ENCODE peak calls at places on chromosomes 1 and 21, in eight cellular contexts. U is MCF 10A, F is cardiac fibroblast, H is left ventricle myocardium inferior, Y is psoas muscle, E is hepatocyte, K is Calu3, B is endothelial cell. O is an unnamed sample.

GRCh38 chr21:35314896-35315582 is 265.9 kb upstream of the RUNX1 start:
- DNase-seq in U (no peak), F (peak), H (no peak), Y (no peak), E (no peak), K (no peak), B (no peak), O (no peak)

GRCh38 chr1:209862598-209863498 is 35.1 kb downstream of the UTP25 start:
- DNase-seq in U (no peak), F (no peak), H (no peak), Y (no peak), E (no peak), K (no peak), B (no peak), O (no peak)

GRCh38 chr1:228793032-228793431 is 57.8 kb downstream of the RHOU start:
- DNase-seq in U (no peak), F (no peak), H (no peak), Y (no peak), E (no peak), K (no peak), B (no peak), O (no peak)

GRCh38 chr1:27233677-27234053 is 767 bp upstream of the WDTC1 start:
- DNase-seq in U (no peak), F (no peak), H (no peak), Y (no peak), E (no peak), K (no peak), B (peak), O (no peak)

GRCh38 chr1:155062702-155063411 is 683 bp upstream of the EFNA4 start:
- DNase-seq in U (no peak), F (peak), H (peak), Y (peak), E (peak), K (peak), B (peak), O (peak)

GRCh38 chr1:229285424-229285823 is 14.5 kb downstream of the RAB4A start:
- DNase-seq in U (no peak), F (no peak), H (no peak), Y (no peak), E (peak), K (no peak), B (no peak), O (no peak)

GRCh38 chr1:20322081-20322824 is 31.6 kb downstream of the VWA5B1 start:
- DNase-seq in U (no peak), F (no peak), H (no peak), Y (no peak), E (no peak), K (no peak), B (no peak), O (peak)

GRCh38 chr1:109229531-109230127 is 15.9 kb downstream of the SARS1 start:
- DNase-seq in U (no peak), F (no peak), H (no peak), Y (no peak), E (no peak), K (no peak), B (no peak), O (no peak)

GRCh38 chr1:28910379-28911125 is 3.8 kb upstream of the EPB41 start:
- DNase-seq in U (no peak), F (no peak), H (no peak), Y (no peak), E (no peak), K (no peak), B (no peak), O (no peak)

GRCh38 chr21:39332175-39332574 is 16.7 kb downstream of the HMGN1 start:
- DNase-seq in U (no peak), F (no peak), H (no peak), Y (no peak), E (no peak), K (no peak), B (no peak), O (no peak)

GRCh38 chr1:2255420-2256369 is 27.6 kb downstream of the SKI start:
- DNase-seq in U (peak), F (peak), H (no peak), Y (peak), E (no peak), K (no peak), B (peak), O (peak)

GRCh38 chr1:225427249-225428065 is at the start of gene LBR:
- DNase-seq in U (peak), F (peak), H (peak), Y (peak), E (peak), K (no peak), B (no peak), O (no peak)

GRCh38 chr1:15246960-15247614 is at the start of gene FHAD1:
- DNase-seq in U (peak), F (peak), H (peak), Y (peak), E (peak), K (peak), B (peak), O (peak)

GRCh38 chr1:223229756-223230155 is 86.7 kb upstream of the TLR5 start:
- DNase-seq in U (no peak), F (no peak), H (no peak), Y (no peak), E (no peak), K (no peak), B (no peak), O (no peak)

GRCh38 chr1:52756020-52756419 is 29.8 kb downstream of the ZYG11B start:
- DNase-seq in U (no peak), F (no peak), H (no peak), Y (no peak), E (no peak), K (no peak), B (no peak), O (no peak)

GRCh38 chr1:94591791-94592565 is 50.4 kb upstream of the F3 start:
- DNase-seq in U (no peak), F (no peak), H (no peak), Y (no peak), E (no peak), K (no peak), B (no peak), O (no peak)

GRCh38 chr21:34612056-34612455 is 2.9 kb downstream of the RCAN1 start:
- DNase-seq in U (no peak), F (no peak), H (no peak), Y (no peak), E (no peak), K (no peak), B (no peak), O (no peak)

GRCh38 chr1:235502601-235503332 is 1.5 kb downstream of the B3GALNT2 start:
- DNase-seq in U (peak), F (peak), H (no peak), Y (no peak), E (peak), K (no peak), B (no peak), O (no peak)

GRCh38 chr1:226401407-226402303 is 6.2 kb downstream of the PARP1 start:
- DNase-seq in U (no peak), F (no peak), H (no peak), Y (no peak), E (no peak), K (no peak), B (no peak), O (no peak)

GRCh38 chr1:17434016-17434415 is 5.5 kb downstream of the RCC2 start:
- DNase-seq in U (no peak), F (no peak), H (no peak), Y (no peak), E (no peak), K (no peak), B (no peak), O (no peak)

GRCh38 chr1:116537439-116537838 is 33.4 kb downstream of the CD58 start:
- DNase-seq in U (peak), F (peak), H (no peak), Y (no peak), E (peak), K (no peak), B (no peak), O (no peak)

GRCh38 chr1:38561699-38562098 is 297.9 kb downstream of the RRAGC start:
- DNase-seq in U (no peak), F (no peak), H (no peak), Y (no peak), E (no peak), K (no peak), B (no peak), O (no peak)

GRCh38 chr1:20194224-20194623 is 7.9 kb upstream of the PLA2G2C start:
- DNase-seq in U (peak), F (no peak), H (no peak), Y (no peak), E (no peak), K (no peak), B (no peak), O (no peak)

GRCh38 chr1:2115922-2116341 is 65.7 kb downstream of the PRKCZ start:
- DNase-seq in U (no peak), F (no peak), H (no peak), Y (peak), E (peak), K (no peak), B (peak), O (no peak)

GRCh38 chr1:40769815-40770214 is 13.8 kb upstream of the KCNQ4 start:
- DNase-seq in U (peak), F (no peak), H (no peak), Y (peak), E (no peak), K (no peak), B (no peak), O (no peak)

GRCh38 chr1:234721476-234722266 is 111.7 kb upstream of the IRF2BP2 start:
- DNase-seq in U (peak), F (peak), H (peak), Y (no peak), E (peak), K (no peak), B (no peak), O (no peak)

GRCh38 chr1:43541721-43542401 is 11.2 kb downstream of the PTPRF start:
- DNase-seq in U (peak), F (peak), H (peak), Y (peak), E (peak), K (no peak), B (no peak), O (no peak)

GRCh38 chr1:92291372-92291999 is 7.3 kb downstream of the GLMN start:
- DNase-seq in U (peak), F (peak), H (no peak), Y (no peak), E (peak), K (no peak), B (peak), O (peak)

GRCh38 chr1:155078496-155079209 is at the start of gene EFNA3:
- DNase-seq in U (peak), F (peak), H (peak), Y (peak), E (peak), K (peak), B (peak), O (peak)

GRCh38 chr1:10640079-10640578 is 156.3 kb downstream of the CASZ1 start:
- DNase-seq in U (peak), F (no peak), H (no peak), Y (no peak), E (no peak), K (no peak), B (no peak), O (no peak)

GRCh38 chr1:46175243-46175642 is 356 bp downstream of the TSPAN1 start:
- DNase-seq in U (no peak), F (no peak), H (no peak), Y (no peak), E (no peak), K (no peak), B (no peak), O (no peak)

GRCh38 chr1:231485029-231485784 is 43.3 kb upstream of the TSNAX start:
- DNase-seq in U (no peak), F (no peak), H (no peak), Y (no peak), E (no peak), K (no peak), B (no peak), O (no peak)

GRCh38 chr1:147747966-147748365 is 12.4 kb downstream of the GJA5 start:
- DNase-seq in U (no peak), F (no peak), H (no peak), Y (no peak), E (no peak), K (no peak), B (no peak), O (no peak)
- TF ChIP-seq CTCF in U (no peak), F (no peak), H (no peak), Y (no peak), E (no peak), K (no peak), B (no peak), O (no peak)

GRCh38 chr1:202567747-202568146 is 142.5 kb downstream of the SYT2 start:
- DNase-seq in U (no peak), F (peak), H (no peak), Y (no peak), E (no peak), K (no peak), B (no peak), O (no peak)

GRCh38 chr1:202569393-202570322 is 140.6 kb downstream of the SYT2 start:
- DNase-seq in U (no peak), F (no peak), H (no peak), Y (no peak), E (no peak), K (no peak), B (no peak), O (no peak)

GRCh38 chr1:202568466-202569196 is 141.6 kb downstream of the SYT2 start:
- DNase-seq in U (no peak), F (no peak), H (no peak), Y (no peak), E (peak), K (no peak), B (no peak), O (no peak)

GRCh38 chr1:202572867-202573266 is 137.4 kb downstream of the SYT2 start:
- DNase-seq in U (no peak), F (no peak), H (no peak), Y (no peak), E (no peak), K (no peak), B (no peak), O (no peak)

GRCh38 chr1:202571719-202572339 is 138.4 kb downstream of the SYT2 start:
- DNase-seq in U (peak), F (peak), H (no peak), Y (no peak), E (peak), K (peak), B (peak), O (no peak)
- TF ChIP-seq CTCF in U (peak), F (peak), H (peak), Y (peak), E (peak), K (peak), B (peak), O (peak)

DNA sequence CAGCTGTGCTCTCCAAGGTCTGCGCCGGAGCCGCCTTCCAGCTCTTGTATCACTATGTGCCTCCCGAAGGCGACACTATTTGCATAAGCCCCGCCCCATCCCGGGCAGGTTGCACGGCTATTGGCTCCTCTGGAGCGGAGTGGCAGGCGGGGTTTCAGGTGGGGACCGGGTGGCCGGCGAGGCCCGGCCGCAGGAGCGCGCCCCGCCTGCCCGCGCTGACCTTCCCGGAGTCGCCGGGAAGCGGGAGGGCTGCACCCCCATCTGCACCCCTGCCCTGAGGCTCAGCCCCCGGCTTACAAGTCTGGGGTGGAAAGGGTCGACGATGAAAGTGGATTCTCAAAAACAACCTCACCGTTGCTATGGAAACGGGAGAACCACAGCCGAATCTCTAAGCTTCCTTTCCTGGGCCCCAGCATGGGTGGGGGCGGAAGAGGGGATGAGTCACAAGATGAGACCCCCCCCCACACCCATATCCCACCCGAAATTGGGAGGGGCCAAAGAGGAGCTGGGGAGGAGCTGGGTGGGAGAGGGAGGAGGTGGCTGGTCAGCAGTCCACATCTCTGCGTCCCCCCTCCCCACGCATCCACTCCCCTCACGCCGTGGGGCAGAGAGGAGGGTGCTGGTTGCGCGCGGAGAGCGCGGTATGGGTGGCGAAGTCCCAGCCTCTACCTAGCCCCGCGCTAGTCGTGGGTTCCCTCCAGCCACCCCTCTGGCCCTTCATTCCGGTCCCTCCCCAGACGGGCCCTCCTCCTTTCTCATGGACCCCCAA is at the start of gene HPCAL4:
- DNase-seq in U (peak), F (peak), H (peak), Y (peak), E (peak), K (peak), B (peak), O (peak)
- TF ChIP-seq CTCF in U (no peak), F (no peak), H (no peak), Y (no peak), E (no peak), K (no peak), B (no peak), O (no peak)

GRCh38 chr21:45448810-45449657 is 44.1 kb downstream of the COL18A1 start:
- DNase-seq in U (no peak), F (no peak), H (no peak), Y (peak), E (no peak), K (no peak), B (no peak), O (no peak)

GRCh38 chr21:45449658-45450502 is 44.9 kb downstream of the COL18A1 start:
- DNase-seq in U (no peak), F (no peak), H (peak), Y (peak), E (no peak), K (no peak), B (no peak), O (no peak)

GRCh38 chr21:45452696-45453307 is 47.8 kb downstream of the COL18A1 start:
- DNase-seq in U (no peak), F (no peak), H (no peak), Y (no peak), E (no peak), K (no peak), B (no peak), O (no peak)

GRCh38 chr21:45451771-45452182 is 46.8 kb downstream of the COL18A1 start:
- DNase-seq in U (no peak), F (no peak), H (no peak), Y (peak), E (no peak), K (no peak), B (no peak), O (no peak)

GRCh38 chr21:45450741-45451740 is 46.1 kb downstream of the COL18A1 start:
- DNase-seq in U (no peak), F (no peak), H (peak), Y (peak), E (no peak), K (no peak), B (no peak), O (no peak)
- TF ChIP-seq CTCF in U (no peak), F (no peak), H (no peak), Y (no peak), E (no peak), K (no peak), B (no peak), O (no peak)

GRCh38 chr1:178137238-178137637 is 43.3 kb downstream of the RASAL2 start:
- DNase-seq in U (no peak), F (peak), H (no peak), Y (no peak), E (no peak), K (no peak), B (no peak), O (no peak)

GRCh38 chr1:178133291-178133989 is 39.5 kb downstream of the RASAL2 start:
- DNase-seq in U (no peak), F (no peak), H (no peak), Y (no peak), E (no peak), K (no peak), B (no peak), O (no peak)

GRCh38 chr1:178134061-178134460 is 40.2 kb downstream of the RASAL2 start:
- DNase-seq in U (peak), F (peak), H (no peak), Y (no peak), E (no peak), K (no peak), B (no peak), O (no peak)
- TF ChIP-seq CTCF in U (no peak), F (no peak), H (no peak), Y (no peak), E (no peak), K (no peak), B (no peak), O (no peak)

DNA sequence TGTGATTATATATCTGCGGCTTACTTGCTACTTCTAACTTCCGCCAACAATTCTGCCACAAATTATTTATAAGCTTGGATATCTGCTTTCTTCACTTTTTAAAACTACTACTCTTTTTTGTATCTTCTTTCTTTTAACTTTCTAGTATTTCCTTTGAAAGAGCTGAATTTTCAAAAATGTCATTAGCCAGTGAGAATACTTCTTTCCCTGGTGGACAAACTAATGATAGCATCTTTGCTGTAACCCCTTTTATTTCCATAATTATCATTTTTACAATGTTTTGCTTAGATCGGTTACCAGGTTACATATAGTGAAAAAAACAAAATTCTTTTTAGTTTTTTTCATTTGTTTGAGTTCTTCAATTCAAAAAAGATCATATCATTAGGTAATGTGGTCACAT is 355.9 kb upstream of the ADGRL4 start:
- DNase-seq in U (no peak), F (no peak), H (no peak), Y (no peak), E (no peak), K (no peak), B (no peak), O (no peak)
- TF ChIP-seq CTCF in U (no peak), F (no peak), H (no peak), Y (no peak), E (no peak), K (no peak), B (peak), O (no peak)